ENCODE peak calls at places on chromosomes 5 and 9, in eight cellular contexts. A, C, D, Z, U, H, B and Y are unnamed samples.

GRCh38 chr5:21919417-21920022 is 933.6 kb downstream of the CDH12 start:
- DNase-seq in A (no peak), C (no peak), D (peak), Z (no peak), U (peak), H (peak), B (no peak), Y (no peak)

GRCh38 chr9:124309665-124310064 is 51.9 kb downstream of the NEK6 start:
- DNase-seq in A (no peak), C (no peak), D (peak), Z (no peak), U (peak), H (peak), B (no peak), Y (no peak)

GRCh38 chr5:67257063-67257462 is 60.5 kb upstream of the CD180 start:
- DNase-seq in A (no peak), C (no peak), D (no peak), Z (no peak), U (no peak), H (no peak), B (no peak), Y (no peak)

GRCh38 chr5:26034813-26035212 is 1003.6 kb downstream of the CDH9 start:
- DNase-seq in A (no peak), C (no peak), D (no peak), Z (no peak), U (no peak), H (no peak), B (no peak), Y (no peak)

GRCh38 chr5:81420039-81420667 is 26.2 kb upstream of the ACOT12 start:
- DNase-seq in A (no peak), C (no peak), D (peak), Z (no peak), U (peak), H (no peak), B (no peak), Y (no peak)

GRCh38 chr5:127705120-127705892 is 2.1 kb downstream of the CCDC192 start:
- DNase-seq in A (no peak), C (no peak), D (peak), Z (no peak), U (peak), H (peak), B (no peak), Y (no peak)

GRCh38 chr5:172713113-172713808 is 57.7 kb downstream of the DUSP1 start:
- DNase-seq in A (peak), C (peak), D (no peak), Z (peak), U (peak), H (no peak), B (peak), Y (peak)

GRCh38 chr9:116471093-116471906 is 215.8 kb upstream of the TRIM32 start:
- DNase-seq in A (peak), C (no peak), D (peak), Z (peak), U (peak), H (peak), B (no peak), Y (peak)

GRCh38 chr5:72844218-72844603 is 27.8 kb downstream of the TNPO1 start:
- DNase-seq in A (no peak), C (no peak), D (no peak), Z (no peak), U (no peak), H (no peak), B (no peak), Y (no peak)

GRCh38 chr5:178988436-178989220 is 6.5 kb downstream of the GRM6 start:
- DNase-seq in A (no peak), C (peak), D (no peak), Z (no peak), U (no peak), H (no peak), B (no peak), Y (no peak)

GRCh38 chr5:5316333-5316732 is 106.1 kb upstream of the ICE1 start:
- DNase-seq in A (no peak), C (no peak), D (peak), Z (no peak), U (no peak), H (no peak), B (no peak), Y (no peak)

GRCh38 chr5:1172670-1173404 is 28.6 kb upstream of the SLC6A19 start:
- DNase-seq in A (no peak), C (no peak), D (no peak), Z (no peak), U (no peak), H (peak), B (no peak), Y (no peak)

GRCh38 chr5:15550502-15551115 is 50.6 kb downstream of the FBXL7 start:
- DNase-seq in A (peak), C (no peak), D (no peak), Z (no peak), U (peak), H (no peak), B (no peak), Y (no peak)

GRCh38 chr9:107734231-107735014 is 244.9 kb upstream of the KLF4 start:
- DNase-seq in A (peak), C (no peak), D (peak), Z (no peak), U (peak), H (no peak), B (no peak), Y (peak)

GRCh38 chr9:99118782-99119466 is 14.0 kb downstream of the TGFBR1 start:
- DNase-seq in A (no peak), C (no peak), D (no peak), Z (no peak), U (no peak), H (no peak), B (no peak), Y (no peak)

GRCh38 chr9:126624912-126625311 is 11.2 kb downstream of the LMX1B start:
- DNase-seq in A (no peak), C (no peak), D (no peak), Z (no peak), U (no peak), H (no peak), B (no peak), Y (no peak)

GRCh38 chr9:72540348-72540873 is 19.0 kb downstream of the TMC1 start:
- DNase-seq in A (no peak), C (no peak), D (peak), Z (no peak), U (no peak), H (no peak), B (no peak), Y (no peak)

GRCh38 chr5:10352404-10353240 is 873 bp upstream of the MARCHF6 start:
- DNase-seq in A (no peak), C (no peak), D (peak), Z (no peak), U (peak), H (peak), B (peak), Y (no peak)

GRCh38 chr5:68265822-68266395 is 50.4 kb downstream of the PIK3R1 start:
- DNase-seq in A (no peak), C (no peak), D (peak), Z (no peak), U (peak), H (no peak), B (no peak), Y (no peak)

GRCh38 chr9:95024097-95024671 is 293.3 kb downstream of the FANCC start:
- DNase-seq in A (peak), C (no peak), D (no peak), Z (no peak), U (no peak), H (peak), B (no peak), Y (no peak)

GRCh38 chr5:172187118-172188032 is 649 bp downstream of the STK10 start:
- DNase-seq in A (peak), C (peak), D (peak), Z (peak), U (peak), H (peak), B (peak), Y (peak)

GRCh38 chr5:83313431-83313830 is 158.1 kb upstream of the VCAN start:
- DNase-seq in A (no peak), C (no peak), D (peak), Z (no peak), U (peak), H (no peak), B (no peak), Y (no peak)

GRCh38 chr5:141778211-141778610 is 96.2 kb upstream of the ARAP3 start:
- DNase-seq in A (no peak), C (no peak), D (peak), Z (no peak), U (peak), H (peak), B (no peak), Y (no peak)

GRCh38 chr9:125549465-125550215 is 157.4 kb downstream of the MAPKAP1 start:
- DNase-seq in A (no peak), C (peak), D (peak), Z (peak), U (peak), H (no peak), B (peak), Y (no peak)

GRCh38 chr5:140926903-140927573 is 939 bp downstream of the PCDHAC1 start:
- DNase-seq in A (peak), C (no peak), D (no peak), Z (peak), U (peak), H (peak), B (no peak), Y (peak)

GRCh38 chr9:129763235-129763917 is 10.5 kb upstream of the PTGES start:
- DNase-seq in A (peak), C (no peak), D (peak), Z (no peak), U (peak), H (no peak), B (no peak), Y (no peak)

GRCh38 chr9:6305954-6306563 is 22.1 kb upstream of the TPD52L3 start:
- DNase-seq in A (no peak), C (no peak), D (peak), Z (no peak), U (peak), H (peak), B (no peak), Y (no peak)

GRCh38 chr5:43674536-43674935 is 71.6 kb downstream of the NNT start:
- DNase-seq in A (no peak), C (no peak), D (peak), Z (no peak), U (peak), H (no peak), B (no peak), Y (no peak)

GRCh38 chr9:117709936-117710335 is 5.7 kb downstream of the TLR4 start:
- DNase-seq in A (no peak), C (no peak), D (no peak), Z (no peak), U (no peak), H (no peak), B (no peak), Y (no peak)

GRCh38 chr5:44708611-44709010 is 100.1 kb upstream of the MRPS30 start:
- DNase-seq in A (no peak), C (no peak), D (no peak), Z (no peak), U (no peak), H (no peak), B (no peak), Y (no peak)

GRCh38 chr5:9690751-9691150 is 60.6 kb upstream of the TAS2R1 start:
- DNase-seq in A (no peak), C (no peak), D (no peak), Z (no peak), U (no peak), H (no peak), B (no peak), Y (no peak)

GRCh38 chr9:38682713-38683112 is 37.2 kb downstream of the FAM240B start:
- DNase-seq in A (no peak), C (no peak), D (peak), Z (no peak), U (peak), H (peak), B (no peak), Y (no peak)

GRCh38 chr9:98654247-98654646 is 54.5 kb downstream of the GABBR2 start:
- DNase-seq in A (no peak), C (peak), D (peak), Z (no peak), U (peak), H (no peak), B (no peak), Y (no peak)

GRCh38 chr5:170832241-170832640 is 29.6 kb upstream of the RANBP17 start:
- DNase-seq in A (no peak), C (no peak), D (no peak), Z (no peak), U (no peak), H (peak), B (no peak), Y (no peak)

GRCh38 chr9:112308576-112308975 is 24.8 kb downstream of the PTBP3 start:
- DNase-seq in A (no peak), C (no peak), D (peak), Z (no peak), U (no peak), H (peak), B (no peak), Y (no peak)

GRCh38 chr5:10536511-10536910 is 27.4 kb upstream of the ANKRD33B start:
- DNase-seq in A (no peak), C (no peak), D (no peak), Z (no peak), U (no peak), H (no peak), B (no peak), Y (no peak)

GRCh38 chr9:104927912-104928740 is at the start of gene ABCA1:
- DNase-seq in A (peak), C (peak), D (peak), Z (peak), U (peak), H (peak), B (peak), Y (peak)

GRCh38 chr5:123511290-123511647 is 708 bp upstream of the CSNK1G3 start:
- DNase-seq in A (no peak), C (no peak), D (peak), Z (no peak), U (peak), H (peak), B (no peak), Y (no peak)

DNA sequence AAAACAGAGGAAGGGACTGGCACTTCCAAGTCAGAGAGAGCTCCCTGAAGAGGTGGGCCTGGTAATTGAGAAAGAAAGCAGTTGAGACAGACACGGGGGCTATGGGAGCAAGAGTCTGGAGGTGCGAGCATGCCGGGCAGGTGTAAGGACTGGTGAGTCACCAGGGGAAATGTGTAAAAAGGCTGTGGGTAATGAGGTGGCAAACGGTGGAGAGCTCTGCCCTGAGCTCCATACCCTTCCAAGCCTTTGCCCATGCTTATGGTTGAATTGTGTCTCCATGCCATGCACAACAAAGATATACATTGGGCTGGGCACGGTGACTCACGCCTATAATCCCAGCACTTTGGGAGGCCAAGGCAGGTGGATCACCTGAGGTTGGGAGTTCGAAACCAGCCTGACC is 18.0 kb upstream of the JADE2 start:
- DNase-seq in A (no peak), C (no peak), D (no peak), Z (no peak), U (no peak), H (no peak), B (peak), Y (no peak)
- H3K4me3 ChIP-seq in A (peak), C (no peak), D (no peak), Z (no peak), U (peak), H (no peak), B (peak), Y (no peak)

GRCh38 chr9:708556-709432 is 132.7 kb upstream of the DMRT1 start:
- DNase-seq in A (no peak), C (no peak), D (no peak), Z (no peak), U (peak), H (no peak), B (no peak), Y (no peak)
- H3K4me3 ChIP-seq in A (peak), C (no peak), D (peak), Z (no peak), U (peak), H (no peak), B (no peak), Y (peak)

GRCh38 chr9:131394464-131395026 is 659 bp downstream of the PRRC2B start:
- DNase-seq in A (peak), C (peak), D (no peak), Z (peak), U (peak), H (no peak), B (peak), Y (peak)
- H3K4me3 ChIP-seq in A (peak), C (peak), D (peak), Z (peak), U (peak), H (peak), B (peak), Y (peak)

DNA sequence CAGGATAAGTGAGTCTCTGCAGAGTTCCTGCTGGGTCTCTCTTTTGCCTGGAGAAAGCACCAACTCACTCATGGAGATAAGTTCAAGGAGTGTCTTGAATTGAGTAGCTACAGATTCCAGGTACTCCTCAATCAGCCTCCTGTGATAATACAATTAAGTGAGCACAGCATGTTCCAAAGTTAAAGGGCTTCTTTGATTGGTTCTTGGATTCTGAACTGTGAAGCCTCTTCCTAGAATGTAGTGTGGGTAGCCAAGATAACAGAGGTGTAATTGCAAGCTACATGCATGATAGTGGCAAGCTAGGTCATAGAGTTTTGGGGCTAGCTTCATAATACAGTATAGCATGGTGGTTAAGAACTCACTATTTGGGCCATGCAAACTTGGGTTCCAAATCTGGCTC is 23.2 kb upstream of the CARNMT1 start:
- DNase-seq in A (no peak), C (no peak), D (no peak), Z (no peak), U (no peak), H (peak), B (no peak), Y (no peak)
- H3K4me3 ChIP-seq in A (no peak), C (no peak), D (no peak), Z (no peak), U (no peak), H (no peak), B (no peak), Y (no peak)

GRCh38 chr5:139342423-139342723 is 719 bp downstream of the PAIP2 start:
- DNase-seq in A (no peak), C (no peak), D (no peak), Z (no peak), U (no peak), H (no peak), B (no peak), Y (no peak)

GRCh38 chr5:139343476-139343875 is 1.8 kb downstream of the PAIP2 start:
- DNase-seq in A (no peak), C (no peak), D (no peak), Z (no peak), U (no peak), H (no peak), B (no peak), Y (no peak)

GRCh38 chr5:139341187-139341688 is 416 bp upstream of the PAIP2 start:
- DNase-seq in A (no peak), C (no peak), D (no peak), Z (no peak), U (no peak), H (no peak), B (no peak), Y (no peak)

GRCh38 chr5:139341689-139342422 is at the start of gene PAIP2:
- DNase-seq in A (peak), C (peak), D (peak), Z (peak), U (peak), H (peak), B (peak), Y (peak)

GRCh38 chr5:139344177-139344576 is 2.5 kb downstream of the PAIP2 start:
- DNase-seq in A (no peak), C (no peak), D (no peak), Z (no peak), U (no peak), H (no peak), B (no peak), Y (no peak)
- H3K4me3 ChIP-seq in A (no peak), C (no peak), D (no peak), Z (no peak), U (peak), H (no peak), B (no peak), Y (peak)

DNA sequence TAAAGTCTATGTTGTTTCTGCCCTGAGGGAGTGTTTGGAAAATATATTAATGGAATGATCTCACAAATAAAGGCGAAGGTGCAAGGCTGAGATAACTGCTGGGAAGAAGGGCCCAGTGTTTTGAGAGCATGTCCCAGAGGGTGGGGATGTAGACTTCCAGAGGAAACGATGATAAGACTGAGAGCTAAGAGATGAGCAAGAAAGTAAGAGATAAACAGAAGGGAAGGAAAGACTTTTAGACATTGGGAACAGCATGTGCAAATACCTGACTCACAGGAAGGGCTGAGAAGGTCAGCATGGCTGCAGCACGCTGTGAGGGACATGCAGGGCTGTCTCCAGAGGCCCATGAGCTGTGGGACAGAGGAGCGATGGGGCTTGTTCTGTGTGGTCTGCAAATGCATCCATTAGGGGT is 19.9 kb upstream of the ADRB2 start:
- DNase-seq in A (no peak), C (no peak), D (no peak), Z (no peak), U (no peak), H (no peak), B (no peak), Y (no peak)
- H3K4me3 ChIP-seq in A (no peak), C (no peak), D (no peak), Z (no peak), U (no peak), H (no peak), B (no peak), Y (no peak)

DNA sequence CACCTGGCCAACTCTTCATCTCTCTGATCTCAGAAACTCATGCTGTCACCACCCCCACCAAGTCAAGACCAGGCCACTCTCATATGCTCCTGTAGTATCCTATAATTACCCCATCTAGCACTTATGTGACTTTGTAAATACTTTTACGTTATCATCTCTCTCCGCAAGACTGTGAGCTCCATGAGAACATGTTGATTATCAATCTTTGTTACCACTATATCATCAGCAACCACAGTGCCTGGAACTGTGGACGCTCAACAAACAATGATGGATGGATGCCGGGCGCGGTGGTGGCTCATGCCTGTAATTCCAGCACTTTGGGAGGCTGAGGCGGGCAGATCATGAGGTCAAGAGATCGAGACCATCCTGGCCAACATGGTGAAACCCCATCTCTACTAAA is 6.8 kb upstream of the PRKACG start:
- DNase-seq in A (no peak), C (no peak), D (no peak), Z (no peak), U (no peak), H (no peak), B (no peak), Y (no peak)
- H3K4me3 ChIP-seq in A (no peak), C (no peak), D (no peak), Z (no peak), U (no peak), H (no peak), B (no peak), Y (no peak)

GRCh38 chr5:96816991-96817390 is 9.2 kb upstream of the ERAP1 start:
- DNase-seq in A (no peak), C (no peak), D (no peak), Z (no peak), U (no peak), H (no peak), B (no peak), Y (no peak)
- H3K4me3 ChIP-seq in A (no peak), C (no peak), D (no peak), Z (no peak), U (no peak), H (no peak), B (no peak), Y (no peak)

GRCh38 chr9:97075289-97075870 is 36.4 kb upstream of the CTSV start:
- DNase-seq in A (no peak), C (no peak), D (no peak), Z (no peak), U (no peak), H (no peak), B (no peak), Y (no peak)
- H3K4me3 ChIP-seq in A (no peak), C (no peak), D (no peak), Z (no peak), U (no peak), H (no peak), B (no peak), Y (no peak)

GRCh38 chr5:108925073-108925472 is 177.4 kb downstream of the FER start:
- DNase-seq in A (no peak), C (no peak), D (no peak), Z (no peak), U (no peak), H (no peak), B (no peak), Y (no peak)
- H3K4me3 ChIP-seq in A (no peak), C (no peak), D (no peak), Z (no peak), U (no peak), H (no peak), B (no peak), Y (no peak)